ENCODE peak calls at places on chromosomes 1 and 21, in four cellular contexts. One of them, this sample, is unnamed. For H3K4me1, the result is how much of the 10 kb centered on the place peaks cover.

GRCh38 chr1:56266355-56266754 is 313.0 kb downstream of the PLPP3 start:
- DNase-seq in endodermal cell: no peak
- DNase-seq in IMR-90: no peak
- DNase-seq in mucosa of descending colon: no peak
- DNase-seq in this sample: no peak

GRCh38 chr1:19156676-19157075 is 53.4 kb downstream of the UBR4 start:
- DNase-seq in endodermal cell: no peak
- DNase-seq in IMR-90: peak
- DNase-seq in mucosa of descending colon: peak
- DNase-seq in this sample: no peak

GRCh38 chr1:45040297-45040696 is 28.2 kb downstream of the UROD start:
- DNase-seq in endodermal cell: no peak
- DNase-seq in IMR-90: no peak
- DNase-seq in mucosa of descending colon: no peak
- DNase-seq in this sample: no peak

GRCh38 chr1:30911061-30911954 is 2.8 kb upstream of the SDC3 start:
- DNase-seq in endodermal cell: peak
- DNase-seq in IMR-90: peak
- DNase-seq in mucosa of descending colon: peak
- DNase-seq in this sample: peak

GRCh38 chr1:158939180-158939579 is 7.8 kb downstream of the PYHIN1 start:
- DNase-seq in endodermal cell: no peak
- DNase-seq in IMR-90: no peak
- DNase-seq in mucosa of descending colon: no peak
- DNase-seq in this sample: no peak

GRCh38 chr1:85319488-85319887 is 43.1 kb upstream of the BCL10 start:
- DNase-seq in endodermal cell: no peak
- DNase-seq in IMR-90: no peak
- DNase-seq in mucosa of descending colon: no peak
- DNase-seq in this sample: no peak

GRCh38 chr21:41710823-41711160 is 56.1 kb downstream of the RIPK4 start:
- DNase-seq in endodermal cell: no peak
- DNase-seq in IMR-90: no peak
- DNase-seq in mucosa of descending colon: no peak
- DNase-seq in this sample: no peak

GRCh38 chr1:29343476-29343875 is 107.2 kb downstream of the PTPRU start:
- DNase-seq in endodermal cell: no peak
- DNase-seq in IMR-90: no peak
- DNase-seq in mucosa of descending colon: no peak
- DNase-seq in this sample: no peak

GRCh38 chr1:204721378-204722041 is 36.0 kb upstream of the LRRN2 start:
- DNase-seq in endodermal cell: peak
- DNase-seq in IMR-90: no peak
- DNase-seq in mucosa of descending colon: no peak
- DNase-seq in this sample: no peak

GRCh38 chr21:37748351-37748750 is 167.9 kb downstream of the KCNJ6 start:
- DNase-seq in endodermal cell: no peak
- DNase-seq in IMR-90: no peak
- DNase-seq in mucosa of descending colon: no peak
- DNase-seq in this sample: no peak

GRCh38 chr1:230160957-230161771 is 94.1 kb downstream of the GALNT2 start:
- DNase-seq in endodermal cell: peak
- DNase-seq in IMR-90: peak
- DNase-seq in mucosa of descending colon: no peak
- DNase-seq in this sample: peak

GRCh38 chr21:42657676-42658319 is 4.4 kb downstream of the PDE9A start:
- DNase-seq in endodermal cell: no peak
- DNase-seq in IMR-90: no peak
- DNase-seq in mucosa of descending colon: no peak
- DNase-seq in this sample: no peak

GRCh38 chr1:81808760-81809159 is 8.0 kb downstream of the ADGRL2 start:
- DNase-seq in endodermal cell: peak
- DNase-seq in IMR-90: no peak
- DNase-seq in mucosa of descending colon: no peak
- DNase-seq in this sample: no peak

DNA sequence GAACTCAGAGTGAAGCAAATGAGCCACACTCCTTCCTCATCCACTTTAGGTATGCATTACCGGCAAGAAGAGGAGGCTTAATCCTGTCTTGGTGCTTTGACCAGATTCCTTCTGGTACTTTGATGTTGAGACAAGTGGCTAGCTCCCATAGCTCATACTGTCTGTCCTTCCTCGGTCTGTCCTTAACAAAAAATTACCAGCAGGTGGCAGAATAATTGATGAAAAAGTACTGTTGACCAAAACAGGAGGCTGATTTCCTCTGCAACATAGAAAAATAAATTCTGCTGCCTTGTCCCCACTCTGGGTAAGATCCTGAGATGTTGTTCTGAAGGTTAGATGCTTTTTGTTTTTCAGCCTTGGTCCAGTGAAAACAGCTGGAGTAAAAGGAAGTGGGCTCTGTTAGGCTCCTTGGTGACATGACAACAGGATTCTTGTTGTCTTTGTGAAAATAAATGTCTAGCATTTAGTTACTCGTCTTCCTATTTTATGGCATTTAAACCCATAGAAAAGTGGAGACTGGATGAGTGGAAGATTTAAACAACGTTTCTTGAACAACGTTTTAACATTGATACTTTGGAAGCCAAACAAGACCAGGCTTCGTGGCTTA is 11.2 kb upstream of the HJV start:
- DNase-seq in endodermal cell: no peak
- DNase-seq in IMR-90: peak
- DNase-seq in mucosa of descending colon: no peak
- DNase-seq in this sample: no peak
- H3K4me1 ChIP-seq in endodermal cell: under half
- H3K4me1 ChIP-seq in IMR-90: under half
- H3K4me1 ChIP-seq in mucosa of descending colon: under half
- H3K4me1 ChIP-seq in this sample: under half

GRCh38 chr1:163820748-163821147 is 499.0 kb downstream of the NUF2 start:
- DNase-seq in endodermal cell: no peak
- DNase-seq in IMR-90: no peak
- DNase-seq in mucosa of descending colon: no peak
- DNase-seq in this sample: no peak
- TF ChIP-seq CTCF in endodermal cell: peak
- TF ChIP-seq CTCF in IMR-90: no peak
- TF ChIP-seq CTCF in mucosa of descending colon: no peak
- TF ChIP-seq CTCF in this sample: no peak

GRCh38 chr1:223030871-223031270 is 112.2 kb downstream of the TLR5 start:
- DNase-seq in endodermal cell: peak
- DNase-seq in IMR-90: no peak
- DNase-seq in mucosa of descending colon: no peak
- DNase-seq in this sample: no peak
- H3K4me3 ChIP-seq in endodermal cell: peak
- H3K4me3 ChIP-seq in IMR-90: no peak
- H3K4me3 ChIP-seq in mucosa of descending colon: no peak
- H3K4me3 ChIP-seq in this sample: no peak

DNA sequence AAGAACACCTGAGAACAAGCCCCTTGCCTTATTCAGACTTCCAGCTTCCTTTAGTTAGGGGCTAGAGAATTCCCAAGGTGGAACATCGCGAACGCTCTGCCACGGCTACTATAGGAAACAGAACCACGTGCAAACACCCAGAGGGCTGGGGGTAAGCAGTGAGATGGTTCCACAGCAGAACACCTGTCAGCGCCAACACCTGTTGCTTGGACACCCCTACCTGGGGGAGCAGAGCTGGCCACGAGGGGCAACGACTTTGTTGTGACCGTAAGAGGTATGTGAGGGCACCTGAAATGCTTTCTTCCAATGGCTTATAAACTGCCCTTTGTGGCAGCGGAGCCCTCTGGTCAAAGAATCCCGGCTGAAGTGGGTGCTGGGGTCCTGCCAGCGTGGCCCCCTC is 50.7 kb downstream of the MRPL37 start:
- DNase-seq in endodermal cell: no peak
- DNase-seq in IMR-90: no peak
- DNase-seq in mucosa of descending colon: no peak
- DNase-seq in this sample: no peak
- H3K4me1 ChIP-seq in endodermal cell: under half
- H3K4me1 ChIP-seq in IMR-90: under half
- H3K4me1 ChIP-seq in mucosa of descending colon: under half
- H3K4me1 ChIP-seq in this sample: under half

GRCh38 chr1:206555473-206555935 is 48.2 kb downstream of the RASSF5 start:
- DNase-seq in endodermal cell: peak
- DNase-seq in IMR-90: no peak
- DNase-seq in mucosa of descending colon: no peak
- DNase-seq in this sample: peak

GRCh38 chr1:206557636-206558473 is 50.5 kb downstream of the RASSF5 start:
- DNase-seq in endodermal cell: no peak
- DNase-seq in IMR-90: no peak
- DNase-seq in mucosa of descending colon: no peak
- DNase-seq in this sample: no peak

GRCh38 chr1:206558794-206559660 is 51.7 kb downstream of the RASSF5 start:
- DNase-seq in endodermal cell: no peak
- DNase-seq in IMR-90: no peak
- DNase-seq in mucosa of descending colon: no peak
- DNase-seq in this sample: no peak

GRCh38 chr1:206556047-206556747 is 48.9 kb downstream of the RASSF5 start:
- DNase-seq in endodermal cell: no peak
- DNase-seq in IMR-90: no peak
- DNase-seq in mucosa of descending colon: no peak
- DNase-seq in this sample: no peak

GRCh38 chr1:206556748-206557635 is 49.7 kb downstream of the RASSF5 start:
- DNase-seq in endodermal cell: peak
- DNase-seq in IMR-90: peak
- DNase-seq in mucosa of descending colon: peak
- DNase-seq in this sample: peak
- TF ChIP-seq CTCF in endodermal cell: no peak
- TF ChIP-seq CTCF in IMR-90: no peak
- TF ChIP-seq CTCF in mucosa of descending colon: no peak
- TF ChIP-seq CTCF in this sample: no peak

DNA sequence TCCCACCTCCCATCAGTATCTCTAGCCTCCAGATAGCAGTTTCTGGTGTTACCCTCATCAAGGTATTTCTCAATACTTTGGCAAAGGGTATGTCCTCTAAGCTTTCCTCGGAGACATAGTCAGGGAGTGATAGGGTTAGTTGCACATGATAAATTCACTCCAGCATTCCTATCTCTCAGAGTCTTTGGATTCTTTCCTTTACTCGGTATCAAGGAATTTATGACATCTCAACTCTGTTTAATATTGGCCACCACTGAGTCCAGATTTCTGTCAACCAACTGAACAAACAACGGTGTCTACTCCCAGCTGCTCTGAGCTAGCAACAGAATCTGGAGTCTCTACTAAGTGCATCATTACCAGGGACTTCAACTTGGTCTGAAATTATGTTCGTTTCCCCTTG is 233.4 kb downstream of the TM2D1 start:
- DNase-seq in endodermal cell: no peak
- DNase-seq in IMR-90: peak
- DNase-seq in mucosa of descending colon: no peak
- DNase-seq in this sample: no peak
- H3K4me3 ChIP-seq in endodermal cell: no peak
- H3K4me3 ChIP-seq in IMR-90: no peak
- H3K4me3 ChIP-seq in mucosa of descending colon: no peak
- H3K4me3 ChIP-seq in this sample: no peak

GRCh38 chr1:110347182-110347893 is 8.2 kb downstream of the RBM15 start:
- DNase-seq in endodermal cell: no peak
- DNase-seq in IMR-90: no peak
- DNase-seq in mucosa of descending colon: no peak
- DNase-seq in this sample: no peak

GRCh38 chr1:110346690-110347089 is 7.5 kb downstream of the RBM15 start:
- DNase-seq in endodermal cell: peak
- DNase-seq in IMR-90: no peak
- DNase-seq in mucosa of descending colon: no peak
- DNase-seq in this sample: no peak

GRCh38 chr1:110343249-110343648 is 4.1 kb downstream of the RBM15 start:
- DNase-seq in endodermal cell: no peak
- DNase-seq in IMR-90: no peak
- DNase-seq in mucosa of descending colon: no peak
- DNase-seq in this sample: no peak

GRCh38 chr1:110344152-110344551 is 5.0 kb downstream of the RBM15 start:
- DNase-seq in endodermal cell: no peak
- DNase-seq in IMR-90: no peak
- DNase-seq in mucosa of descending colon: no peak
- DNase-seq in this sample: no peak

GRCh38 chr1:110345480-110345879 is 6.3 kb downstream of the RBM15 start:
- DNase-seq in endodermal cell: no peak
- DNase-seq in IMR-90: no peak
- DNase-seq in mucosa of descending colon: no peak
- DNase-seq in this sample: no peak
- H3K4me1 ChIP-seq in endodermal cell: under half
- H3K4me1 ChIP-seq in IMR-90: under half
- H3K4me1 ChIP-seq in mucosa of descending colon: under half
- H3K4me1 ChIP-seq in this sample: under half

This sample was measured in Peyer's patch.